ENCODE peak calls at places on chromosomes 11 and 22, in ten cellular contexts. Z is body of pancreas, P is prostate gland, S is psoas muscle, K is HCT116, H is tibial nerve, X is endothelial cell of umbilical vein, T is heart left ventricle, G is ovary, U is iPS DF 6.9. I is an unnamed sample.
A peak's percentile ranks its signal among the peaks of the same experiment; 100 is the strongest.

GRCh38 chr11:92500463-92500862 is 275.8 kb downstream of the FAT3 start:
- DNase-seq in T (no peak), P (no peak), S (no peak), H (no peak), U (no peak), G (no peak), K (no peak), X (no peak), Z (no peak), I (no peak)

GRCh38 chr22:32325416-32325801 is 32.3 kb upstream of the RFPL3 start:
- DNase-seq in T (no peak), S (no peak), G (no peak), Z (no peak), K (no peak), U (no peak), H (no peak), X (no peak), P (no peak), I (no peak)

GRCh38 chr22:36052505-36052941 is 23.9 kb upstream of the RBFOX2 start:
- DNase-seq in K (peak; percentile 77), S (no peak), U (no peak), Z (peak; percentile 30), H (no peak), X (no peak), G (no peak), P (peak; percentile 17), T (no peak), I (peak; percentile 81)

GRCh38 chr11:47268448-47269001 is 1.4 kb upstream of the MADD start:
- DNase-seq in X (no peak), T (no peak), S (no peak), U (no peak), G (no peak), P (no peak), Z (no peak), H (no peak), K (no peak), I (no peak)

GRCh38 chr11:120184946-120185677 is 25.7 kb upstream of the OAF start:
- DNase-seq in K (no peak), P (no peak), S (peak; percentile 87), U (no peak), H (peak; percentile 69), G (peak; percentile 90), Z (peak; percentile 85), X (no peak), T (peak; percentile 83), I (no peak)

GRCh38 chr11:72321381-72321996 is 77.5 kb upstream of the PHOX2A start:
- DNase-seq in T (no peak), H (no peak), X (peak; percentile 45), P (no peak), G (no peak), S (no peak), Z (no peak), K (no peak), U (no peak), I (peak; percentile 75)

GRCh38 chr11:82494988-82495432 is 238.7 kb downstream of the FAM181B start:
- DNase-seq in P (no peak), X (no peak), G (no peak), T (no peak), Z (no peak), K (no peak), U (peak; percentile 18), S (no peak), H (no peak), I (peak; percentile 46)

GRCh38 chr11:10899542-10899830 is 41.6 kb upstream of the ZBED5 start:
- DNase-seq in P (peak; percentile 88), G (peak; percentile 27), U (no peak), Z (no peak), S (peak; percentile 69), T (peak; percentile 75), H (no peak), X (no peak), K (no peak), I (no peak)

GRCh38 chr11:28819741-28820140 is 711.6 kb downstream of the METTL15 start:
- DNase-seq in H (no peak), K (no peak), S (no peak), T (no peak), X (no peak), G (no peak), Z (no peak), P (no peak), U (no peak), I (no peak)

GRCh38 chr22:39518124-39518786 is 2.1 kb upstream of the ATF4 start:
- DNase-seq in X (no peak), K (no peak), G (no peak), P (no peak), Z (no peak), H (no peak), S (peak; percentile 19), T (no peak), U (no peak), I (no peak)
- H3K4me3 ChIP-seq in X (no peak overlapping the region), K (peak overlapping the region; percentile 85), G (no peak overlapping the region), P (no peak overlapping the region), Z (no peak overlapping the region), H (no peak overlapping the region), S (no peak overlapping the region), T (no peak overlapping the region), U (no peak overlapping the region), I (peak overlapping the region; percentile 99)

DNA sequence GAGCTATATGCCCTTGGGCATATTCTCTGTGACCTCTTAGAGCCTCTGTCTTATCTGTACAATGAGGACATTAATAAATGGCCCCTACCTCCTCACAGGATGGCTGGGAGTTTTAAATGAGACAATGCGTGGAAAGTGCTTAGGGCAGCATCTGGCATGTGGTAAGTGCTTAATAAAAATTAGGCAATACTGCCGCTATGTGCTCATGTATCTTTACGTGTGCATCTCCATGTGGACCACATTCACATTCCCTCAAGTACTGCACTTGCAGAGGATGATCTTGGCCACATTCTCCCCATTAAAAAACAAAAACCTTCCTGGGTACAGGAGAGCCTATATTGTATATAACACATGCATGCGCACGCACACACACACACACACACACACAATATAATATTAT is 19.1 kb upstream of the BSX start:
- DNase-seq in T (no peak), P (no peak), G (no peak), K (no peak), Z (no peak), U (no peak), S (no peak), X (no peak), H (no peak), I (no peak)
- H3K27ac ChIP-seq in T (no peak overlapping the region), P (no peak overlapping the region), G (no peak overlapping the region), K (no peak overlapping the region), Z (no peak overlapping the region), U (no peak overlapping the region), S (no peak overlapping the region), X (no peak overlapping the region), H (no peak overlapping the region), I (no peak overlapping the region)

GRCh38 chr11:43573233-43573632 is 107.3 kb upstream of the HSD17B12 start:
- DNase-seq in Z (no peak), U (no peak), G (no peak), P (no peak), K (peak; percentile 16), X (no peak), S (no peak), H (no peak), T (no peak), I (peak; percentile 43)
- H3K4me3 ChIP-seq in Z (no peak overlapping the region), U (no peak overlapping the region), G (no peak overlapping the region), P (no peak overlapping the region), K (no peak overlapping the region), X (no peak overlapping the region), S (no peak overlapping the region), H (no peak overlapping the region), T (no peak overlapping the region), I (no peak overlapping the region)

GRCh38 chr11:78562398-78562797 is 12.3 kb downstream of the NARS2 start:
- DNase-seq in K (no peak), Z (no peak), U (no peak), P (no peak), T (no peak), H (no peak), X (peak; percentile 64), S (no peak), G (no peak), I (peak; percentile 72)

GRCh38 chr11:78560066-78560597 is 14.5 kb downstream of the NARS2 start:
- DNase-seq in H (no peak), G (no peak), T (no peak), Z (no peak), K (no peak), X (no peak), P (no peak), U (no peak), S (no peak), I (no peak)

GRCh38 chr11:78564037-78564888 is 10.4 kb downstream of the NARS2 start:
- DNase-seq in K (peak; percentile 51), U (no peak), Z (peak; percentile 50), H (no peak), S (no peak), X (peak; percentile 83), T (no peak), G (no peak), P (peak; percentile 68), I (peak; percentile 91)

GRCh38 chr11:78557236-78557635 is 17.4 kb downstream of the NARS2 start:
- DNase-seq in G (no peak), P (no peak), U (no peak), S (no peak), K (no peak), X (no peak), T (no peak), Z (no peak), H (no peak), I (no peak)

GRCh38 chr11:78560826-78561484 is 13.7 kb downstream of the NARS2 start:
- DNase-seq in T (no peak), G (no peak), U (no peak), X (peak; percentile 94), P (no peak), H (no peak), Z (no peak), K (no peak), S (no peak), I (peak; percentile 39)
- H3K27ac ChIP-seq in T (peak overlapping the region; percentile 47), G (peak overlapping the region; percentile 14), U (no peak overlapping the region), X (peak overlapping the region; percentile 68), P (peak overlapping the region; percentile 46), H (peak overlapping the region; percentile 70), Z (peak overlapping the region; percentile 32), K (no peak overlapping the region), S (no peak overlapping the region), I (peak overlapping the region; percentile 53)

DNA sequence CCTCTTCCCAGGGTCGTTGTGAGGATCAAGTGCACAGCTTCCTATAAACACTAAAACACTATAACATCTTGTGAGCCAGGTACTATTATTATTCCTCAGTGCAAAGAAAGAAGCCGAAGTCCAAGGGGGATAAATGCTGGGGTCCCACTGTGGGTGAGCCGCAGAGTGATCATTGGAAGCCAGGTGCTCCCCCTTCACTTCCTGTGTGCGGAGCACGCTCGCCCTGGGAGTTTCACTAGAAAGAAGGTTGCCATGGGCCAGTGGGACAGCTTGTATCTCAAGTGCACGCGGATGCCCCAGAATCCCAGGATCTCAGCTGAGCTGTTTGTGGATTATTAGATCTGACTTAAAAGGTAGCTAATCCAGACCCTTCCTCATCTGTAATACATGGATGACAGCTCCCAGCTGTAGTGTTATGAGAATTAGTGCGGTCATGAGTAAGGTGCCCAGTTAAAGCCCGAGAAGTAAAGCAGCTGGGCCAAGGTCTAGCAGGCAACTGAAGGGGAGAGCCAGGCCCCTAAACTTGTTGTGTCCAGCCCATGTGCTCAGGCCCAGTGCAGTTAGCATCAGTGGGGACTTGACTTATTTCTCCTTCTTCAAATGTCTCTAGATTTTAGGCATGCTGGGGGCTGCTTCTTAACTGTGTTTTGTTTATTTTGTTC is 941 bp downstream of the CBY1 start:
- DNase-seq in X (no peak), S (no peak), H (no peak), U (no peak), T (no peak), Z (peak; percentile 39), G (no peak), K (no peak), P (no peak), I (peak; percentile 31)
- H3K4me3 ChIP-seq in X (peak overlapping the region; percentile 82), S (peak overlapping the region; percentile 82), H (peak overlapping the region; percentile 87), U (peak overlapping the region; percentile 68), T (peak overlapping the region; percentile 73), Z (peak overlapping the region; percentile 70), G (peak overlapping the region; percentile 91), K (peak overlapping the region; percentile 82), P (peak overlapping the region; percentile 96), I (peak overlapping the region; percentile 97)

I was measured in PC-3.